ENCODE peak calls at places on chromosome 17, in seven cellular contexts. R is mesenchymal stem cell, T is IMR-90, Z is H1, C is neuronal stem cell, K is mesendoderm, Q is trophoblast cell. M is an unnamed sample.

GRCh38 chr17:74380086-74380958 is 13.0 kb downstream of the GPR142 start:
- DNase-seq in R (no peak), T (no peak), Z (no peak), C (no peak), K (peak), Q (peak), M (peak)

GRCh38 chr17:1916963-1917715 is 87.3 kb downstream of the RPA1 start:
- DNase-seq in R (no peak), T (no peak), Z (no peak), C (no peak), K (no peak), Q (no peak), M (no peak)

GRCh38 chr17:67836205-67836987 is 11.1 kb downstream of the BPTF start:
- DNase-seq in R (peak), T (peak), Z (no peak), C (no peak), K (no peak), Q (peak), M (no peak)

GRCh38 chr17:73749337-73749807 is 105.1 kb upstream of the SDK2 start:
- DNase-seq in R (no peak), T (no peak), Z (no peak), C (no peak), K (no peak), Q (peak), M (no peak)

GRCh38 chr17:17351901-17352781 is 49.0 kb downstream of the NT5M start:
- DNase-seq in R (peak), T (peak), Z (no peak), C (no peak), K (peak), Q (no peak), M (peak)

GRCh38 chr17:37368577-37368976 is 7.2 kb upstream of the C17orf78 start:
- DNase-seq in R (peak), T (peak), Z (no peak), C (no peak), K (no peak), Q (no peak), M (no peak)

GRCh38 chr17:32491371-32492280 is 4.8 kb downstream of the CDK5R1 start:
- DNase-seq in R (no peak), T (no peak), Z (no peak), C (no peak), K (no peak), Q (no peak), M (no peak)

GRCh38 chr17:21425736-21426135 is 49.6 kb downstream of the KCNJ12 start:
- DNase-seq in R (no peak), T (peak), Z (no peak), C (no peak), K (no peak), Q (no peak), M (peak)

GRCh38 chr17:81040791-81041337 is 5.9 kb downstream of the BAIAP2 start:
- DNase-seq in R (peak), T (no peak), Z (no peak), C (no peak), K (peak), Q (no peak), M (peak)

GRCh38 chr17:36743130-36743529 is 141.7 kb downstream of the MRM1 start:
- DNase-seq in R (no peak), T (no peak), Z (no peak), C (no peak), K (peak), Q (no peak), M (no peak)

GRCh38 chr17:55601874-55602364 is 90.7 kb upstream of the SMIM36 start:
- DNase-seq in R (peak), T (peak), Z (peak), C (peak), K (peak), Q (peak), M (peak)

GRCh38 chr17:19805006-19805405 is 56.9 kb upstream of the ALDH3A1 start:
- DNase-seq in R (peak), T (peak), Z (no peak), C (no peak), K (no peak), Q (peak), M (no peak)

GRCh38 chr17:60354223-60354622 is 37.7 kb downstream of the USP32 start:
- DNase-seq in R (peak), T (peak), Z (no peak), C (no peak), K (no peak), Q (no peak), M (no peak)

GRCh38 chr17:47708864-47709541 is 15.0 kb downstream of the TBKBP1 start:
- DNase-seq in R (no peak), T (peak), Z (no peak), C (no peak), K (no peak), Q (peak), M (peak)

GRCh38 chr17:67359960-67360817 is 6.2 kb downstream of the PSMD12 start:
- DNase-seq in R (peak), T (peak), Z (no peak), C (no peak), K (peak), Q (no peak), M (no peak)

GRCh38 chr17:65538679-65539529 is 22.5 kb downstream of the AXIN2 start:
- DNase-seq in R (no peak), T (no peak), Z (no peak), C (no peak), K (no peak), Q (no peak), M (no peak)

GRCh38 chr17:4167786-4168185 is 24.8 kb downstream of the CYB5D2 start:
- DNase-seq in R (no peak), T (no peak), Z (no peak), C (no peak), K (no peak), Q (no peak), M (no peak)

GRCh38 chr17:48013876-48014602 is 23.6 kb downstream of the COPZ2 start:
- DNase-seq in R (no peak), T (no peak), Z (no peak), C (no peak), K (no peak), Q (no peak), M (peak)

GRCh38 chr17:62722625-62723024 is 85.5 kb downstream of the MARCHF10 start:
- DNase-seq in R (peak), T (peak), Z (no peak), C (no peak), K (no peak), Q (no peak), M (no peak)

DNA sequence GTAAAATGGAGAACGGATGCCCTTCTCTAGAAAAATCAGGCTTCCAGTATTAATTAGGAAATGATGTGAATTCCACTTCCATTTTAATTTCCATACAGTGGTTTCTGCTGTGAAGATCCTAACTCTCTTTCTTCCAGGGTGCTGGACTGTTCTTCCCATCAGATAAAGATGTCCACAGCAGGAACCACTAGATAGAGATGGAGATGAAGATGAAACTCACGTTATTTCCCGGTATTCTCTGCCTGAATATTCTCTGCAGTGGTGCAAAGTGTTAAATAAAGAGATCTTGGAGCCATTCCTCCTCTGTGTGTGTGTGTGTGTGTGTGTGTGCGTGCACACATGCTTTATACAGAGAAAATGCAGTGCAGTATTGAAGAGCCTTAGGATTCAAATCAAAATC is 727.5 kb downstream of the KCNJ2 start:
- DNase-seq in R (no peak), T (no peak), Z (no peak), C (no peak), K (no peak), Q (no peak), M (no peak)
- H3K18ac ChIP-seq in R (no peak), T (no peak), Z (no peak), C (no peak), K (no peak), Q (no peak), M (no peak)

GRCh38 chr17:44688200-44688599 is 1.4 kb downstream of the CCDC43 start:
- DNase-seq in R (no peak), T (no peak), Z (no peak), C (no peak), K (no peak), Q (peak), M (no peak)

GRCh38 chr17:44688675-44689491 is 693 bp downstream of the CCDC43 start:
- DNase-seq in R (no peak), T (peak), Z (no peak), C (no peak), K (no peak), Q (no peak), M (no peak)

GRCh38 chr17:44689492-44690217 is at the start of gene CCDC43:
- DNase-seq in R (peak), T (peak), Z (peak), C (peak), K (peak), Q (peak), M (peak)

GRCh38 chr17:44687752-44688151 is 1.8 kb downstream of the CCDC43 start:
- DNase-seq in R (no peak), T (no peak), Z (no peak), C (no peak), K (no peak), Q (no peak), M (no peak)

DNA sequence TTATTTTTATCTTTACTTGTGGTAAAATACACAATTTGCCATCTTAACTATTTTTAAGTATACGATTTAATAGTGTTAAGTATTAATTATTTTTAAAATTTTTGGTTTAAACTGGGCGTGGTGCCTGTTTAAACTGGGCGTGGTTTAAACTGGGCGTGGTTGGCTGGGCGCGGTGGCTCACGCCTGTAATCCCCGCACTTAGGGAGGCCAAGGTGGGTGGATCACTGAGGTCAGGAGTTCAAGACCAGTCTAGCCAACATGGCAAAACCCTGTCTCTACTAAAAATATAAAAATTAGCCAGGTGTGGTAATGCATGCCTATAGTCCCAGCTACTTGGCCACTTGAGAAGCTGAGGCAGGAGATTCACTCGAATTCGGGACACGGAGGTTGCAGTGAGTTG is 4.0 kb upstream of the CCDC43 start:
- DNase-seq in R (no peak), T (no peak), Z (no peak), C (no peak), K (no peak), Q (no peak), M (no peak)
- H3K18ac ChIP-seq in R (no peak), T (no peak), Z (no peak), C (no peak), K (no peak), Q (no peak), M (no peak)

GRCh38 chr17:78675316-78675616 is 98.1 kb upstream of the DNAH17 start:
- DNase-seq in R (no peak), T (no peak), Z (no peak), C (no peak), K (no peak), Q (no peak), M (no peak)
- H3K18ac ChIP-seq in R (no peak), T (no peak), Z (no peak), C (no peak), K (no peak), Q (no peak), M (no peak)

GRCh38 chr17:50207792-50208567 is 6.5 kb upstream of the COL1A1 start:
- DNase-seq in R (no peak), T (no peak), Z (no peak), C (no peak), K (no peak), Q (no peak), M (peak)
- H3K18ac ChIP-seq in R (peak), T (peak), Z (peak), C (peak), K (no peak), Q (peak), M (no peak)

GRCh38 chr17:8687732-8688131 is 56.9 kb downstream of the CCDC42 start:
- DNase-seq in R (no peak), T (no peak), Z (no peak), C (no peak), K (no peak), Q (no peak), M (no peak)
- H3K18ac ChIP-seq in R (no peak), T (no peak), Z (no peak), C (no peak), K (no peak), Q (no peak), M (no peak)

DNA sequence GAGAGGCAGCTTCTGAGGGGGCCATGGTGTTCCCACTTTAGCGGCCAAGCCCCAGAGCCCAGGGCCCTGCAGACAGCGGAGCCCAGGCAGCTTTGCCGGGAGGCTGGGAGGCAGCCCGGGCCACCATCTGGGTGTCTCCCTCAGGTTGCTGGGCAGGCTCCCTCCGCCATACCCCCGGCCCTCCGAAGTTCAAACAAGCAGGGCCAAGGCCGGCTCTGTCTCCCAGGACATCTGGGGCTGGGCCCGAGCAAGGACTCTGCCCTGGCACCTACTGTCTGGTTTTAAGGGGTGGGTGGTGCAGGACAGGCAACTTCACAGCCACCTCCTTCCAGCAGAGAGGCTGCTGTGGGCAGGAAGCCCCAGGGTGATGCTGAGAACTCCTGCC is 2.6 kb downstream of the DUS1L start:
- DNase-seq in R (no peak), T (no peak), Z (no peak), C (no peak), K (no peak), Q (no peak), M (no peak)
- H3K18ac ChIP-seq in R (no peak), T (no peak), Z (no peak), C (no peak), K (no peak), Q (no peak), M (no peak)

GRCh38 chr17:61502292-61502691 is 50.1 kb downstream of the TBX4 start:
- DNase-seq in R (no peak), T (no peak), Z (no peak), C (no peak), K (no peak), Q (no peak), M (no peak)
- H3K18ac ChIP-seq in R (no peak), T (no peak), Z (no peak), C (no peak), K (no peak), Q (no peak), M (no peak)

GRCh38 chr17:78865682-78866390 is 25.2 kb upstream of the USP36 start:
- DNase-seq in R (peak), T (peak), Z (peak), C (peak), K (peak), Q (peak), M (peak)

GRCh38 chr17:78861229-78861628 is 20.6 kb upstream of the USP36 start:
- DNase-seq in R (no peak), T (no peak), Z (no peak), C (no peak), K (no peak), Q (no peak), M (no peak)

GRCh38 chr17:78868391-78868790 is 27.8 kb upstream of the USP36 start:
- DNase-seq in R (peak), T (peak), Z (no peak), C (no peak), K (no peak), Q (no peak), M (no peak)

GRCh38 chr17:78862073-78863023 is 21.7 kb upstream of the USP36 start:
- DNase-seq in R (peak), T (peak), Z (no peak), C (no peak), K (peak), Q (peak), M (no peak)

GRCh38 chr17:78864117-78864516 is 23.5 kb upstream of the USP36 start:
- DNase-seq in R (no peak), T (no peak), Z (no peak), C (no peak), K (no peak), Q (no peak), M (no peak)
- H3K18ac ChIP-seq in R (no peak), T (no peak), Z (no peak), C (no peak), K (no peak), Q (no peak), M (no peak)

GRCh38 chr17:61627125-61627524 is 36.1 kb upstream of the NACA2 start:
- DNase-seq in R (no peak), T (no peak), Z (no peak), C (no peak), K (no peak), Q (no peak), M (no peak)
- H3K18ac ChIP-seq in R (no peak), T (no peak), Z (no peak), C (no peak), K (no peak), Q (no peak), M (no peak)

M was measured in H9.